ENCODE peak calls at places on chromosome 10, in ten cellular contexts. N is stimulated activated naive CD8-positive, alpha-beta T cell treated with anti-CD3 and anti-CD28 coated beads, Interleukin-15, Interleukin-2, amounts not matched to agents 100 U/mL and 50 U/mL, for 24 hours; J is SW 1271; I is SK-N-DZ; K is epithelial cell of prostate; B is stimulated activated naive B cell treated with anti-CD40 and anti-IgM and Interleukin-4, amounts not matched to agents 10 μg/mL and 1 μg/mL and 100 μg/mL, for 72 hours; E is stimulated activated CD4-positive, alpha-beta T cell treated with anti-CD3 and anti-CD28 coated beads, Interleukin-1b, Interleukin-23, amount 100 ng/mL, for 4 hours; F is NCI-H2171 treated with DMSO at 0.1 percent for 48 hours; Q is HTR-8/SVneo; D is colonic mucosa. U is an unnamed sample.

GRCh38 chr10:47123889-47124288 is 176.1 kb upstream of the GDF10 start:
- DNase-seq in J (no peak), N (no peak), D (peak; percentile 6), E (no peak), Q (no peak), K (no peak), I (no peak), F (no peak), B (no peak), U (no peak)

GRCh38 chr10:122490268-122490667 is 28.9 kb downstream of the HTRA1 start:
- DNase-seq in I (no peak), J (no peak), D (no peak), E (no peak), K (no peak), B (no peak), Q (no peak), N (no peak), F (no peak), U (no peak)

GRCh38 chr10:98920807-98921206 is 314.8 kb downstream of the HPSE2 start:
- DNase-seq in N (no peak), B (no peak), Q (no peak), F (no peak), E (no peak), D (no peak), J (no peak), I (no peak), K (no peak), U (no peak)

GRCh38 chr10:95475827-95476481 is 85.2 kb downstream of the SORBS1 start:
- DNase-seq in E (no peak), D (peak; percentile 93), F (no peak), B (no peak), J (no peak), I (no peak), K (no peak), Q (no peak), N (no peak), U (no peak)

GRCh38 chr10:116961305-116962251 is 43.4 kb downstream of the SHTN1 start:
- DNase-seq in D (no peak), B (no peak), N (no peak), K (no peak), J (no peak), F (no peak), Q (no peak), I (no peak), E (no peak), U (peak; percentile 13)

GRCh38 chr10:30219977-30220751 is 128.9 kb downstream of the MTPAP start:
- DNase-seq in J (no peak), D (no peak), F (peak; percentile 3), N (no peak), E (no peak), K (peak; percentile 29), B (no peak), I (no peak), Q (no peak), U (no peak)

GRCh38 chr10:131003455-131003854 is 308.1 kb downstream of the TCERG1L start:
- DNase-seq in I (no peak), D (no peak), N (no peak), K (no peak), J (no peak), Q (no peak), E (no peak), B (no peak), F (no peak), U (no peak)

GRCh38 chr10:124086097-124086710 is 7.2 kb downstream of the CHST15 start:
- DNase-seq in I (no peak), E (no peak), N (no peak), K (no peak), B (no peak), J (no peak), D (no peak), Q (no peak), F (no peak), U (no peak)

GRCh38 chr10:33157108-33157507 is 177.4 kb downstream of the NRP1 start:
- DNase-seq in B (no peak), N (no peak), F (no peak), I (no peak), J (no peak), K (no peak), D (no peak), Q (no peak), E (no peak), U (no peak)

GRCh38 chr10:6891924-6892323 is 311.8 kb upstream of the PRKCQ start:
- DNase-seq in Q (no peak), I (no peak), B (no peak), N (no peak), J (no peak), F (no peak), D (no peak), K (no peak), E (no peak), U (no peak)

GRCh38 chr10:131318791-131319190 is 7.3 kb upstream of the TCERG1L start:
- DNase-seq in N (no peak), Q (no peak), F (no peak), I (no peak), B (no peak), E (no peak), D (no peak), J (no peak), K (no peak), U (no peak)

GRCh38 chr10:123559066-123559822 is 106.9 kb upstream of the GPR26 start:
- DNase-seq in J (peak; percentile 7), B (peak; percentile 55), D (peak; percentile 67), E (peak; percentile 67), I (peak; percentile 73), F (peak; percentile 31), Q (peak; percentile 63), N (peak; percentile 73), K (no peak), U (peak; percentile 66)

GRCh38 chr10:5565671-5566581 is 41.2 kb downstream of the CALML3 start:
- DNase-seq in E (no peak), J (no peak), I (no peak), N (no peak), Q (no peak), F (no peak), B (no peak), D (no peak), K (peak; percentile 97), U (peak; percentile 33)

GRCh38 chr10:110811791-110812581 is 59.7 kb upstream of the PDCD4 start:
- DNase-seq in Q (no peak), J (no peak), F (no peak), B (no peak), E (no peak), I (no peak), K (no peak), D (no peak), N (no peak), U (no peak)

GRCh38 chr10:2387261-2387660 is 649.9 kb upstream of the ADARB2 start:
- DNase-seq in Q (no peak), F (no peak), D (no peak), I (no peak), J (no peak), K (no peak), E (no peak), B (no peak), N (no peak), U (no peak)

GRCh38 chr10:12509794-12510100 is 160.4 kb downstream of the CAMK1D start:
- DNase-seq in I (no peak), J (no peak), B (no peak), K (no peak), D (peak; percentile 6), F (no peak), E (no peak), N (no peak), Q (no peak), U (no peak)

GRCh38 chr10:84360634-84361365 is 32.4 kb downstream of the CCSER2 start:
- DNase-seq in F (no peak), B (no peak), I (no peak), E (no peak), K (no peak), Q (no peak), D (no peak), J (no peak), N (no peak), U (no peak)

GRCh38 chr10:35875281-35875680 is 233.2 kb upstream of the FZD8 start:
- DNase-seq in F (no peak), K (no peak), E (no peak), Q (no peak), N (no peak), I (peak; percentile 19), B (no peak), J (no peak), D (no peak), U (no peak)

GRCh38 chr10:70537398-70538194 is 59.0 kb downstream of the PALD1 start:
- DNase-seq in E (peak; percentile 17), N (peak; percentile 41), I (no peak), Q (no peak), J (no peak), F (no peak), K (no peak), D (peak; percentile 54), B (no peak), U (peak; percentile 42)

GRCh38 chr10:77231884-77232283 is 405.7 kb downstream of the KCNMA1 start:
- DNase-seq in K (no peak), F (no peak), N (no peak), B (no peak), D (no peak), E (no peak), I (no peak), Q (no peak), J (no peak), U (no peak)